ENCODE peak calls at places on chromosomes 7 and 10, in seven cellular contexts. A, N, V, E, Z, W and L are unnamed samples.

GRCh38 chr10:88968316-88968882 is 15.8 kb upstream of the ACTA2 start:
- DNase-seq in A (no peak), N (no peak), V (no peak), E (no peak), Z (no peak), W (no peak), L (no peak)

GRCh38 chr7:116554436-116554835 is 29.6 kb downstream of the CAV1 start:
- DNase-seq in A (no peak), N (no peak), V (no peak), E (no peak), Z (peak; percentile 44), W (no peak), L (no peak)

GRCh38 chr10:116665541-116666125 is 44.9 kb downstream of the PNLIPRP2 start:
- DNase-seq in A (no peak), N (no peak), V (no peak), E (no peak), Z (peak; percentile 64), W (no peak), L (no peak)

GRCh38 chr10:76382381-76382851 is 951.0 kb downstream of the LRMDA start:
- DNase-seq in A (peak; percentile 28), N (peak; percentile 10), V (no peak), E (peak; percentile 12), Z (peak; percentile 42), W (no peak), L (no peak)

GRCh38 chr7:72405389-72405788 is 6.7 kb downstream of the CALN1 start:
- DNase-seq in A (peak; percentile 61), N (no peak), V (no peak), E (no peak), Z (no peak), W (peak; percentile 17), L (no peak)

GRCh38 chr7:135499818-135500217 is 10.1 kb downstream of the CNOT4 start:
- DNase-seq in A (no peak), N (no peak), V (no peak), E (no peak), Z (peak; percentile 28), W (no peak), L (no peak)

GRCh38 chr10:50993817-50994251 is 80.5 kb upstream of the PRKG1 start:
- DNase-seq in A (no peak), N (no peak), V (no peak), E (no peak), Z (peak; percentile 88), W (peak; percentile 74), L (no peak)

GRCh38 chr10:4719671-4720070 is 106.3 kb upstream of the AKR1E2 start:
- DNase-seq in A (no peak), N (no peak), V (no peak), E (no peak), Z (no peak), W (no peak), L (no peak)

GRCh38 chr10:58963101-58963534 is 213.3 kb upstream of the PHYHIPL start:
- DNase-seq in A (no peak), N (no peak), V (no peak), E (no peak), Z (no peak), W (no peak), L (no peak)

GRCh38 chr7:77269360-77270075 is 69.9 kb upstream of the FGL2 start:
- DNase-seq in A (no peak), N (no peak), V (no peak), E (no peak), Z (peak; percentile 38), W (no peak), L (no peak)

GRCh38 chr7:130593033-130593432 is 75.5 kb downstream of the COPG2 start:
- DNase-seq in A (peak; percentile 19), N (no peak), V (no peak), E (no peak), Z (peak; percentile 1), W (peak; percentile 4), L (no peak)

GRCh38 chr7:134599371-134599770 is 47.3 kb upstream of the BPGM start:
- DNase-seq in A (no peak), N (no peak), V (no peak), E (no peak), Z (no peak), W (no peak), L (no peak)

GRCh38 chr7:121530251-121531174 is 134.4 kb upstream of the FAM3C start:
- DNase-seq in A (peak; percentile 99), N (no peak), V (peak; percentile 53), E (peak; percentile 20), Z (peak; percentile 97), W (peak; percentile 98), L (peak; percentile 61)